ENCODE peak calls at places on chromosomes 4 and X, in eight cellular contexts. P is ovary; Q is germinal center; S is endothelial cell; J is stimulated activated naive CD8-positive, alpha-beta T cell treated with anti-CD3 and anti-CD28 coated beads, Interleukin-15, Interleukin-2, amounts not matched to agents 100 U/mL and 50 U/mL, for 24 hours; R is left ventricle myocardium superior; O is aorta; M is hypothalamus. B is an unnamed sample.

GRCh38 chr4:37890501-37891220 is at the start of gene TBC1D1:
- DNase-seq in P (peak), Q (peak), S (peak), J (peak), R (peak), O (peak), M (peak), B (no peak)

GRCh38 chr4:189845145-189845846 is 95.4 kb upstream of the FRG1 start:
- DNase-seq in P (no peak), Q (no peak), S (no peak), J (no peak), R (no peak), O (no peak), M (no peak), B (no peak)

GRCh38 chr4:72084587-72085011 is 52.8 kb downstream of the NPFFR2 start:
- DNase-seq in P (no peak), Q (no peak), S (no peak), J (no peak), R (no peak), O (no peak), M (no peak), B (no peak)

GRCh38 chr4:113355550-113356371 is 306.3 kb downstream of the ANK2 start:
- DNase-seq in P (no peak), Q (peak), S (no peak), J (peak), R (peak), O (no peak), M (no peak), B (peak)

GRCh38 chr4:1730532-1731135 is 9.3 kb downstream of the TACC3 start:
- DNase-seq in P (no peak), Q (no peak), S (no peak), J (no peak), R (no peak), O (no peak), M (no peak), B (no peak)

GRCh38 chr4:122728781-122729330 is 3.6 kb upstream of the BBS12 start:
- DNase-seq in P (no peak), Q (no peak), S (no peak), J (no peak), R (no peak), O (no peak), M (no peak), B (no peak)

GRCh38 chr4:38278255-38278654 is 318.1 kb downstream of the PTTG2 start:
- DNase-seq in P (no peak), Q (no peak), S (no peak), J (no peak), R (no peak), O (no peak), M (no peak), B (no peak)

GRCh38 chr4:80806472-80806871 is 224.0 kb upstream of the BMP3 start:
- DNase-seq in P (no peak), Q (no peak), S (no peak), J (no peak), R (no peak), O (no peak), M (no peak), B (no peak)

GRCh38 chr4:86595426-86595805 is 1.3 kb downstream of the PTPN13 start:
- DNase-seq in P (no peak), Q (no peak), S (no peak), J (no peak), R (no peak), O (no peak), M (no peak), B (no peak)

GRCh38 chrX:48806088-48806487 is 4.2 kb downstream of the HDAC6 start:
- DNase-seq in P (no peak), Q (no peak), S (no peak), J (no peak), R (no peak), O (no peak), M (no peak), B (no peak)

GRCh38 chrX:12896935-12897334 is 9.5 kb upstream of the TLR8 start:
- DNase-seq in P (no peak), Q (no peak), S (no peak), J (no peak), R (no peak), O (no peak), M (no peak), B (no peak)

GRCh38 chr4:176885224-176885623 is 92.5 kb upstream of the VEGFC start:
- DNase-seq in P (no peak), Q (no peak), S (no peak), J (no peak), R (no peak), O (no peak), M (no peak), B (no peak)

GRCh38 chrX:19544693-19545305 is 29.5 kb upstream of the MAP3K15 start:
- DNase-seq in P (no peak), Q (peak), S (peak), J (peak), R (no peak), O (no peak), M (no peak), B (peak)

GRCh38 chr4:114911141-114911540 is 202.3 kb downstream of the NDST4 start:
- DNase-seq in P (no peak), Q (no peak), S (no peak), J (no peak), R (no peak), O (no peak), M (no peak), B (no peak)

GRCh38 chrX:14916017-14916674 is 42.9 kb downstream of the MOSPD2 start:
- DNase-seq in P (no peak), Q (no peak), S (no peak), J (no peak), R (no peak), O (no peak), M (no peak), B (no peak)

GRCh38 chr4:81466841-81467671 is 4.7 kb downstream of the RASGEF1B start:
- DNase-seq in P (no peak), Q (peak), S (peak), J (peak), R (no peak), O (no peak), M (peak), B (no peak)

GRCh38 chrX:50813843-50814661 is at the start of gene SHROOM4:
- DNase-seq in P (peak), Q (no peak), S (peak), J (no peak), R (peak), O (peak), M (peak), B (no peak)

GRCh38 chr4:182749768-182750167 is 167.4 kb downstream of the DCTD start:
- DNase-seq in P (no peak), Q (no peak), S (no peak), J (no peak), R (no peak), O (no peak), M (no peak), B (no peak)

GRCh38 chrX:48028091-48028490 is 21.3 kb downstream of the SPACA5 start:
- DNase-seq in P (no peak), Q (no peak), S (no peak), J (no peak), R (no peak), O (no peak), M (no peak), B (no peak)

GRCh38 chr4:185535818-185536729 is 767 bp upstream of the PDLIM3 start:
- DNase-seq in P (peak), Q (no peak), S (no peak), J (no peak), R (peak), O (peak), M (peak), B (no peak)

GRCh38 chr4:143616771-143617170 is 83.7 kb downstream of the FREM3 start:
- DNase-seq in P (no peak), Q (no peak), S (no peak), J (peak), R (no peak), O (no peak), M (no peak), B (no peak)

GRCh38 chr4:21195682-21196081 is 495.4 kb downstream of the PACRGL start:
- DNase-seq in P (no peak), Q (no peak), S (no peak), J (no peak), R (no peak), O (no peak), M (no peak), B (no peak)

GRCh38 chr4:180292339-180292738 is 1950.9 kb upstream of the TENM3 start:
- DNase-seq in P (no peak), Q (no peak), S (no peak), J (no peak), R (no peak), O (no peak), M (no peak), B (no peak)

GRCh38 chr4:107719211-107719926 is 665 bp downstream of the PAPSS1 start:
- DNase-seq in P (no peak), Q (peak), S (no peak), J (no peak), R (no peak), O (no peak), M (peak), B (no peak)

GRCh38 chr4:178322524-178323183 is 880.4 kb upstream of the AGA start:
- DNase-seq in P (no peak), Q (no peak), S (no peak), J (no peak), R (no peak), O (no peak), M (no peak), B (no peak)

GRCh38 chr4:92270908-92271307 is 32.9 kb upstream of the GRID2 start:
- DNase-seq in P (no peak), Q (no peak), S (peak), J (no peak), R (no peak), O (no peak), M (no peak), B (no peak)

GRCh38 chr4:113584407-113585150 is 177.0 kb downstream of the CAMK2D start:
- DNase-seq in P (no peak), Q (no peak), S (no peak), J (no peak), R (no peak), O (no peak), M (no peak), B (no peak)

GRCh38 chr4:124111922-124112321 is 600.6 kb downstream of the ANKRD50 start:
- DNase-seq in P (no peak), Q (no peak), S (peak), J (no peak), R (no peak), O (no peak), M (no peak), B (peak)

GRCh38 chr4:5796976-5797375 is 86.0 kb downstream of the EVC start:
- DNase-seq in P (peak), Q (no peak), S (no peak), J (no peak), R (no peak), O (no peak), M (no peak), B (no peak)

GRCh38 chr4:169724251-169724650 is 33.5 kb downstream of the HPF1 start:
- DNase-seq in P (no peak), Q (no peak), S (no peak), J (no peak), R (no peak), O (no peak), M (no peak), B (peak)

GRCh38 chrX:71579136-71579989 is 1.1 kb downstream of the GCNA start:
- DNase-seq in P (no peak), Q (no peak), S (no peak), J (no peak), R (no peak), O (no peak), M (no peak), B (no peak)

GRCh38 chr4:129364747-129365452 is 268.9 kb downstream of the C4orf33 start:
- DNase-seq in P (no peak), Q (no peak), S (no peak), J (peak), R (no peak), O (no peak), M (no peak), B (no peak)

GRCh38 chr4:2537011-2537830 is 774 bp downstream of the FAM193A start:
- DNase-seq in P (peak), Q (peak), S (peak), J (peak), R (peak), O (peak), M (no peak), B (no peak)